ENCODE peak calls at places on chromosomes 13 and 19, in five cellular contexts. I, J, G, B and P are unnamed samples.

GRCh38 chr19:42132030-42132628 is at the start of gene POU2F2:
- DNase-seq in I (no peak), J (peak), G (peak), B (no peak), P (no peak)

GRCh38 chr13:94182185-94182761 is 297.2 kb downstream of the DCT start:
- DNase-seq in I (no peak), J (no peak), G (no peak), B (no peak), P (no peak)

GRCh38 chr13:53126803-53127202 is 98.2 kb downstream of the OLFM4 start:
- DNase-seq in I (peak), J (no peak), G (peak), B (no peak), P (peak)

GRCh38 chr13:109723046-109723445 is 63.3 kb downstream of the IRS2 start:
- DNase-seq in I (no peak), J (no peak), G (no peak), B (no peak), P (no peak)

GRCh38 chr19:31397308-31397707 is 48.1 kb upstream of the TSHZ3 start:
- DNase-seq in I (no peak), J (no peak), G (no peak), B (no peak), P (no peak)

GRCh38 chr19:7083076-7083956 is 13.8 kb downstream of the ZNF557 start:
- DNase-seq in I (peak), J (no peak), G (no peak), B (no peak), P (no peak)

GRCh38 chr13:50549221-50549942 is 294.1 kb downstream of the DLEU7 start:
- DNase-seq in I (no peak), J (no peak), G (no peak), B (no peak), P (no peak)

GRCh38 chr13:112106467-112107141 is 39.7 kb downstream of the SOX1 start:
- DNase-seq in I (no peak), J (no peak), G (no peak), B (no peak), P (no peak)

GRCh38 chr13:24629320-24629719 is 50.9 kb upstream of the ATP12A start:
- DNase-seq in I (no peak), J (no peak), G (no peak), B (no peak), P (no peak)

GRCh38 chr19:31979949-31980670 is 365.3 kb upstream of the ZNF507 start:
- DNase-seq in I (no peak), J (no peak), G (no peak), B (no peak), P (no peak)

GRCh38 chr13:113860579-113861432 is 3.1 kb downstream of the GAS6 start:
- DNase-seq in I (no peak), J (peak), G (no peak), B (no peak), P (no peak)

GRCh38 chr13:20378721-20379120 is 146.6 kb upstream of the GJB6 start:
- DNase-seq in I (no peak), J (no peak), G (no peak), B (no peak), P (no peak)

GRCh38 chr13:109794095-109794494 is 7.7 kb upstream of the IRS2 start:
- DNase-seq in I (no peak), J (no peak), G (no peak), B (no peak), P (no peak)

GRCh38 chr19:10871711-10872550 is 578 bp downstream of the CARM1 start:
- DNase-seq in I (no peak), J (peak), G (peak), B (peak), P (no peak)

GRCh38 chr19:10230155-10230903 is 802 bp downstream of the S1PR2 start:
- DNase-seq in I (peak), J (peak), G (peak), B (peak), P (no peak)

GRCh38 chr19:12974301-12975220 is 5.2 kb downstream of the DAND5 start:
- DNase-seq in I (no peak), J (peak), G (no peak), B (no peak), P (no peak)

GRCh38 chr13:46893820-46894533 is 2.9 kb downstream of the HTR2A start:
- DNase-seq in I (peak), J (peak), G (peak), B (peak), P (no peak)

GRCh38 chr13:111614613-111615012 is 294.2 kb downstream of the TEX29 start:
- DNase-seq in I (no peak), J (no peak), G (no peak), B (no peak), P (no peak)

GRCh38 chr13:78978381-78978998 is 319.5 kb upstream of the OBI1 start:
- DNase-seq in I (peak), J (peak), G (no peak), B (peak), P (peak)

GRCh38 chr13:112956516-112957294 is 12.3 kb upstream of the MCF2L start:
- DNase-seq in I (peak), J (no peak), G (no peak), B (no peak), P (no peak)

GRCh38 chr13:68185767-68186166 is 955.6 kb upstream of the PCDH9 start:
- DNase-seq in I (peak), J (no peak), G (no peak), B (no peak), P (no peak)

GRCh38 chr19:681029-681626 is 4.9 kb downstream of the FSTL3 start:
- DNase-seq in I (no peak), J (peak), G (peak), B (peak), P (no peak)

GRCh38 chr13:89057862-89058261 is 1386.7 kb downstream of the SLITRK5 start:
- DNase-seq in I (no peak), J (no peak), G (no peak), B (no peak), P (no peak)

DNA sequence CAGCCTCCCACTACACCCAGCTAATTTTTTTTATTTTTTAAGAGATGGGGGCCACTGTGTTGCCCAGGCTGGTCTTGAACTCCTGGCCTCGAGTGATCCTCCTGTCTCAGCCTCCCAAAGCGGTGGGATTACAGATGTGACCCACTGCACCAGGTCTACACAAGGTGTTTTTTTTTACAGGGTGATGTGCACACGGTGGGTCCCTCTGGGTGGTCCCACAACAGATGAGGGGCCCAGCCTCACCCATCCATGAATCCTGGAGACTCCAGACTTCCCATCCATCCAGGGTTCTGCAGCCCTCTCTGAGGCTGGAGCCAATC is 602 bp upstream of the KLF2 start:
- DNase-seq in I (no peak), J (no peak), G (no peak), B (no peak), P (no peak)
- H3K4me3 ChIP-seq in I (peak), J (no peak), G (peak), B (peak), P (peak)

GRCh38 chr19:47427241-47428176 is 8.2 kb upstream of the MEIS3 start:
- DNase-seq in I (peak), J (peak), G (no peak), B (peak), P (no peak)
- H3K4me3 ChIP-seq in I (peak), J (no peak), G (no peak), B (no peak), P (peak)

GRCh38 chr19:23382955-23383354 is 12.3 kb downstream of the ZNF91 start:
- DNase-seq in I (no peak), J (no peak), G (no peak), B (no peak), P (no peak)

GRCh38 chr19:23378948-23379347 is 16.3 kb downstream of the ZNF91 start:
- DNase-seq in I (no peak), J (no peak), G (no peak), B (no peak), P (no peak)

GRCh38 chr19:23381114-23381513 is 14.2 kb downstream of the ZNF91 start:
- DNase-seq in I (no peak), J (no peak), G (no peak), B (no peak), P (no peak)

DNA sequence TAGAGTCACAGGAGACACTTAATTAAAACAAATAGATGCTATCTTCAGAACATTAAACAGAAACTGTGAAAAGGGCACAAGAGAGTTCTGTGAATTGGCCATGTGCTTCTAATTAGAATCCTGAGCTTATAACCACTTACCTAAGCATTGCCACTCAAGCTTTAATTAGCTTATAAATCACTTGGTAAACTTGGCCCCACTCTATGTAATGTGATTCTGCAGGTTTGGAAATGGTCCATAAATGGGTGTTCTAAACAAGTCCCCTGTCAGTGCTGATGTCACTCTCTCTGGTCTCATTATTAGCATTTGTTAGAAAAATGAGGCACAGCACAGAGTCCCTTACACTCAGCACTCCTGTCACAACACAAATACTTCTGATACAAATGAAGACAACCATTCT is 18.0 kb downstream of the ZNF91 start:
- DNase-seq in I (no peak), J (no peak), G (no peak), B (no peak), P (no peak)
- H3K4me3 ChIP-seq in I (no peak), J (no peak), G (no peak), B (no peak), P (no peak)

GRCh38 chr19:4051175-4052101 is 15.3 kb downstream of the ZBTB7A start:
- DNase-seq in I (peak), J (no peak), G (no peak), B (no peak), P (no peak)
- H3K4me3 ChIP-seq in I (no peak), J (no peak), G (no peak), B (no peak), P (no peak)

GRCh38 chr19:50835103-50835784 is 1.9 kb upstream of the KLK15 start:
- DNase-seq in I (no peak), J (peak), G (no peak), B (no peak), P (no peak)
- H3K4me3 ChIP-seq in I (peak), J (peak), G (peak), B (peak), P (peak)